ENCODE peak calls at places on chromosomes 5 and 9, in ten cellular contexts. One of them, this sample, is unnamed.
A peak's percentile ranks its signal among the peaks of the same experiment; 100 is the strongest.

GRCh38 chr5:77181596-77182304 is 28.7 kb upstream of the PDE8B start:
- DNase-seq in H9: no peak
- DNase-seq in nephron progenitor cell: peak; percentile 30
- DNase-seq in cardiac fibroblast: no peak
- DNase-seq in sigmoid colon: no peak
- DNase-seq in lower leg skin: no peak
- DNase-seq in transverse colon: no peak
- DNase-seq in A549: no peak
- DNase-seq in epithelial cell of esophagus: no peak
- DNase-seq in stomach: no peak
- DNase-seq in this sample: no peak

GRCh38 chr9:5510360-5510931 is at the start of gene PDCD1LG2:
- DNase-seq in lower leg skin: no peak
- DNase-seq in stomach: no peak
- DNase-seq in sigmoid colon: no peak
- DNase-seq in cardiac fibroblast: peak; percentile 88
- DNase-seq in transverse colon: no peak
- DNase-seq in epithelial cell of esophagus: peak; percentile 79
- DNase-seq in A549: no peak
- DNase-seq in nephron progenitor cell: no peak
- DNase-seq in H9: no peak
- DNase-seq in this sample: no peak

GRCh38 chr5:156896545-156896944 is 46.5 kb downstream of the PPP1R2B start:
- DNase-seq in nephron progenitor cell: no peak
- DNase-seq in cardiac fibroblast: no peak
- DNase-seq in H9: no peak
- DNase-seq in epithelial cell of esophagus: peak; percentile 19
- DNase-seq in A549: no peak
- DNase-seq in transverse colon: no peak
- DNase-seq in sigmoid colon: no peak
- DNase-seq in lower leg skin: no peak
- DNase-seq in stomach: no peak
- DNase-seq in this sample: no peak

GRCh38 chr5:176901260-176902101 is 2.3 kb upstream of the HK3 start:
- DNase-seq in lower leg skin: no peak
- DNase-seq in transverse colon: no peak
- DNase-seq in sigmoid colon: peak; percentile 43
- DNase-seq in stomach: no peak
- DNase-seq in nephron progenitor cell: no peak
- DNase-seq in H9: no peak
- DNase-seq in epithelial cell of esophagus: peak; percentile 53
- DNase-seq in cardiac fibroblast: peak; percentile 8
- DNase-seq in A549: no peak
- DNase-seq in this sample: no peak

GRCh38 chr5:136420168-136420916 is 55.0 kb upstream of the TRPC7 start:
- DNase-seq in transverse colon: no peak
- DNase-seq in epithelial cell of esophagus: no peak
- DNase-seq in A549: no peak
- DNase-seq in cardiac fibroblast: no peak
- DNase-seq in nephron progenitor cell: peak; percentile 66
- DNase-seq in lower leg skin: no peak
- DNase-seq in sigmoid colon: no peak
- DNase-seq in H9: no peak
- DNase-seq in stomach: no peak
- DNase-seq in this sample: no peak

GRCh38 chr5:170464280-170465127 is 39.3 kb upstream of the KCNIP1 start:
- DNase-seq in sigmoid colon: no peak
- DNase-seq in lower leg skin: no peak
- DNase-seq in H9: no peak
- DNase-seq in stomach: no peak
- DNase-seq in epithelial cell of esophagus: no peak
- DNase-seq in transverse colon: no peak
- DNase-seq in nephron progenitor cell: no peak
- DNase-seq in cardiac fibroblast: no peak
- DNase-seq in A549: no peak
- DNase-seq in this sample: no peak

GRCh38 chr5:179345429-179346321 is at the start of gene ADAMTS2:
- DNase-seq in epithelial cell of esophagus: no peak
- DNase-seq in nephron progenitor cell: peak; percentile 82
- DNase-seq in sigmoid colon: peak; percentile 88
- DNase-seq in A549: no peak
- DNase-seq in lower leg skin: no peak
- DNase-seq in transverse colon: peak; percentile 50
- DNase-seq in H9: peak; percentile 72
- DNase-seq in stomach: peak; percentile 30
- DNase-seq in cardiac fibroblast: peak; percentile 56
- DNase-seq in this sample: peak; percentile 46

GRCh38 chr5:79416499-79416898 is 97.4 kb downstream of the HOMER1 start:
- DNase-seq in epithelial cell of esophagus: no peak
- DNase-seq in nephron progenitor cell: no peak
- DNase-seq in transverse colon: peak; percentile 31
- DNase-seq in sigmoid colon: peak; percentile 66
- DNase-seq in H9: no peak
- DNase-seq in cardiac fibroblast: no peak
- DNase-seq in stomach: no peak
- DNase-seq in lower leg skin: no peak
- DNase-seq in A549: no peak
- DNase-seq in this sample: no peak

GRCh38 chr5:154628685-154629084 is 126.5 kb upstream of the LARP1 start:
- DNase-seq in lower leg skin: no peak
- DNase-seq in cardiac fibroblast: no peak
- DNase-seq in H9: no peak
- DNase-seq in A549: no peak
- DNase-seq in stomach: no peak
- DNase-seq in epithelial cell of esophagus: no peak
- DNase-seq in transverse colon: no peak
- DNase-seq in sigmoid colon: no peak
- DNase-seq in nephron progenitor cell: no peak
- DNase-seq in this sample: no peak

GRCh38 chr5:30401479-30402058 is 791.9 kb upstream of the CDH6 start:
- DNase-seq in sigmoid colon: no peak
- DNase-seq in cardiac fibroblast: peak; percentile 63
- DNase-seq in stomach: peak; percentile 34
- DNase-seq in lower leg skin: no peak
- DNase-seq in nephron progenitor cell: peak; percentile 55
- DNase-seq in transverse colon: peak; percentile 9
- DNase-seq in H9: peak; percentile 43
- DNase-seq in A549: no peak
- DNase-seq in epithelial cell of esophagus: peak; percentile 60
- DNase-seq in this sample: no peak

GRCh38 chr5:77797133-77797532 is 21.0 kb upstream of the TBCA start:
- DNase-seq in stomach: no peak
- DNase-seq in H9: no peak
- DNase-seq in lower leg skin: no peak
- DNase-seq in cardiac fibroblast: no peak
- DNase-seq in A549: no peak
- DNase-seq in transverse colon: no peak
- DNase-seq in nephron progenitor cell: no peak
- DNase-seq in epithelial cell of esophagus: no peak
- DNase-seq in sigmoid colon: no peak
- DNase-seq in this sample: no peak

GRCh38 chr5:172434246-172434645 is 20.1 kb downstream of the SH3PXD2B start:
- DNase-seq in nephron progenitor cell: no peak
- DNase-seq in cardiac fibroblast: no peak
- DNase-seq in H9: no peak
- DNase-seq in epithelial cell of esophagus: no peak
- DNase-seq in A549: no peak
- DNase-seq in transverse colon: no peak
- DNase-seq in stomach: no peak
- DNase-seq in sigmoid colon: no peak
- DNase-seq in lower leg skin: no peak
- DNase-seq in this sample: no peak

GRCh38 chr5:136155769-136156168 is 23.1 kb downstream of the SMAD5 start:
- DNase-seq in A549: no peak
- DNase-seq in nephron progenitor cell: no peak
- DNase-seq in cardiac fibroblast: peak; percentile 58
- DNase-seq in epithelial cell of esophagus: peak; percentile 74
- DNase-seq in transverse colon: no peak
- DNase-seq in stomach: no peak
- DNase-seq in sigmoid colon: no peak
- DNase-seq in lower leg skin: no peak
- DNase-seq in H9: no peak
- DNase-seq in this sample: no peak

GRCh38 chr5:5492087-5492933 is 69.8 kb downstream of the ICE1 start:
- DNase-seq in transverse colon: peak; percentile 17
- DNase-seq in epithelial cell of esophagus: peak; percentile 67
- DNase-seq in lower leg skin: no peak
- DNase-seq in sigmoid colon: no peak
- DNase-seq in A549: peak; percentile 44
- DNase-seq in H9: peak; percentile 50
- DNase-seq in stomach: no peak
- DNase-seq in cardiac fibroblast: peak; percentile 78
- DNase-seq in nephron progenitor cell: peak; percentile 33
- DNase-seq in this sample: no peak

GRCh38 chr9:115593587-115594091 is 475.7 kb upstream of the TNC start:
- DNase-seq in H9: peak; percentile 36
- DNase-seq in cardiac fibroblast: peak; percentile 84
- DNase-seq in nephron progenitor cell: peak; percentile 25
- DNase-seq in lower leg skin: no peak
- DNase-seq in sigmoid colon: no peak
- DNase-seq in epithelial cell of esophagus: peak; percentile 45
- DNase-seq in stomach: no peak
- DNase-seq in A549: peak; percentile 51
- DNase-seq in transverse colon: no peak
- DNase-seq in this sample: no peak

GRCh38 chr9:1505489-1505888 is 455.3 kb downstream of the DMRT2 start:
- DNase-seq in cardiac fibroblast: no peak
- DNase-seq in H9: no peak
- DNase-seq in nephron progenitor cell: no peak
- DNase-seq in sigmoid colon: no peak
- DNase-seq in stomach: no peak
- DNase-seq in epithelial cell of esophagus: no peak
- DNase-seq in lower leg skin: no peak
- DNase-seq in transverse colon: no peak
- DNase-seq in A549: no peak
- DNase-seq in this sample: no peak

DNA sequence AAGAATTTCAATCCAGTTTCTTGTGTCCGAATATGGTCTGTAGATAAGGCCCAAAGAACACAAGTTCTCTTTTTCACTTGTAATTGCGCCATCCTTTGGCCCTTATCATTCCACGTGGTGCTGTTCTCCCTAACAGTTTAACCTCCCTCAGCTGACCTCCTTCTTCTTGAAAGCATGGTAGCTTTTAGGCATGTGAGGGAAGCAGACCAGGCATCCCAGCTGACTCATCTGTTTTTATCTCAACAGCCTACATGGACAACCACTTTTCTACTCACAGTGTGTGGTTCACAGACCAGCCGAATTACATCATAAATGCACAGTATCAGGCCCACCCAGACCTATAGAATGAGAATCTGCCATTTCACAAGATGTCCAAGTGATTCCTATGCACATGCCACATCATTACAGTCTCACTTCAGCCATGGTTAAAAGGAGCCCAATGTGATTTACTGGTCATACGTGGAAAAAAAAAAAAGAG is 26.9 kb upstream of the PLIN2 start:
- DNase-seq in lower leg skin: peak; percentile 76
- DNase-seq in nephron progenitor cell: no peak
- DNase-seq in H9: no peak
- DNase-seq in stomach: no peak
- DNase-seq in A549: no peak
- DNase-seq in cardiac fibroblast: peak; percentile 92
- DNase-seq in sigmoid colon: peak; percentile 76
- DNase-seq in transverse colon: no peak
- DNase-seq in epithelial cell of esophagus: peak; percentile 27
- DNase-seq in this sample: no peak
- TF ChIP-seq CTCF in lower leg skin: no peak
- TF ChIP-seq CTCF in nephron progenitor cell: no peak
- TF ChIP-seq CTCF in H9: no peak
- TF ChIP-seq CTCF in stomach: no peak
- TF ChIP-seq CTCF in A549: no peak
- TF ChIP-seq CTCF in cardiac fibroblast: no peak
- TF ChIP-seq CTCF in sigmoid colon: no peak
- TF ChIP-seq CTCF in transverse colon: no peak
- TF ChIP-seq CTCF in epithelial cell of esophagus: no peak
- TF ChIP-seq CTCF in this sample: no peak

DNA sequence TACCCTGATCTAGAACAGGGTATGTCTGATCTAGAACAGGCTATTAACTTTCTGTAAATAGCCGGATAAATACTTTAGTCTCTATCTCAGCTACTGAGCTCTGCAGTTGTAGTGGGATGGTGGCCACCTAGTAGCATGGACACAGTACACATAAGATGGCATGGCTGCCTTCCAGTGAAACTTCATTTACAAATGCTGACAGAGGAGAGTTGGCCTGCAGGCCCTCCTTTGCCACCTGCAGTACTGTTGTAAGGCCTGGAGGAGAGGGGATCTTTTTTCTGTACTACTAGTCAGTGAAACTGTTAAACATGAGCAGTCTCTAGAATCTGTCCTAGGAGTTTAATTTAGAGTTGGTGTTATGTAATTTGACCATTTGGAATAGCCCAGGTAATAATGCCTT is 86.0 kb downstream of the TRIO start:
- DNase-seq in H9: no peak
- DNase-seq in cardiac fibroblast: no peak
- DNase-seq in sigmoid colon: no peak
- DNase-seq in stomach: no peak
- DNase-seq in A549: no peak
- DNase-seq in nephron progenitor cell: no peak
- DNase-seq in lower leg skin: no peak
- DNase-seq in transverse colon: no peak
- DNase-seq in epithelial cell of esophagus: no peak
- DNase-seq in this sample: no peak
- TF ChIP-seq CTCF in H9: no peak
- TF ChIP-seq CTCF in cardiac fibroblast: no peak
- TF ChIP-seq CTCF in sigmoid colon: no peak
- TF ChIP-seq CTCF in stomach: no peak
- TF ChIP-seq CTCF in A549: no peak
- TF ChIP-seq CTCF in nephron progenitor cell: no peak
- TF ChIP-seq CTCF in lower leg skin: no peak
- TF ChIP-seq CTCF in transverse colon: no peak
- TF ChIP-seq CTCF in epithelial cell of esophagus: no peak
- TF ChIP-seq CTCF in this sample: no peak

GRCh38 chr5:65192326-65192725 is 289.4 kb downstream of the ADAMTS6 start:
- DNase-seq in sigmoid colon: no peak
- DNase-seq in H9: no peak
- DNase-seq in lower leg skin: no peak
- DNase-seq in transverse colon: no peak
- DNase-seq in stomach: no peak
- DNase-seq in epithelial cell of esophagus: no peak
- DNase-seq in cardiac fibroblast: peak; percentile 46
- DNase-seq in nephron progenitor cell: no peak
- DNase-seq in A549: no peak
- DNase-seq in this sample: no peak
- TF ChIP-seq CTCF in sigmoid colon: no peak
- TF ChIP-seq CTCF in H9: no peak
- TF ChIP-seq CTCF in lower leg skin: no peak
- TF ChIP-seq CTCF in transverse colon: no peak
- TF ChIP-seq CTCF in stomach: no peak
- TF ChIP-seq CTCF in epithelial cell of esophagus: no peak
- TF ChIP-seq CTCF in cardiac fibroblast: no peak
- TF ChIP-seq CTCF in nephron progenitor cell: no peak
- TF ChIP-seq CTCF in A549: no peak
- TF ChIP-seq CTCF in this sample: no peak

DNA sequence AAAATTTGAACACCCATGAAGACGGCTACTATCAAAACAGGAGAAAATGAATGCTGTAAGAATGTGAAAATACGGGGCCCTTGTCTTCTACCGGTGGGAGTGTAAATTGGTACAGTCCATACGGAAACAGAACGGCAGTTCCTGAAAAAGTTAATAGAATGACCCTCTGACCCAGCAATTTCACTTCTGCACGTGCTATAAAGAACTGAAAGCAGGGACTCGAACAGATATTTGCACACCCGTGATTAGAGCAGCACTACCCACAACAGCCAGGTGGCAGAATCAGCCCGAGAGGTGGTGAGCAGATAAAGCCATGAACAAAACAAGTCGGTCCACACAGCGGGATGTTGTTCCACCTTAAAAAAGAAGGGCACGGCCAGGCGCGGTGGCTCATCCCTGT is 22.6 kb upstream of the SLC12A7 start:
- DNase-seq in sigmoid colon: no peak
- DNase-seq in A549: no peak
- DNase-seq in epithelial cell of esophagus: no peak
- DNase-seq in stomach: peak; percentile 77
- DNase-seq in H9: no peak
- DNase-seq in lower leg skin: no peak
- DNase-seq in transverse colon: no peak
- DNase-seq in cardiac fibroblast: no peak
- DNase-seq in nephron progenitor cell: no peak
- DNase-seq in this sample: no peak
- TF ChIP-seq CTCF in sigmoid colon: no peak
- TF ChIP-seq CTCF in A549: no peak
- TF ChIP-seq CTCF in epithelial cell of esophagus: peak; percentile 27
- TF ChIP-seq CTCF in stomach: peak; percentile 33
- TF ChIP-seq CTCF in H9: peak; percentile 27
- TF ChIP-seq CTCF in lower leg skin: no peak
- TF ChIP-seq CTCF in transverse colon: peak; percentile 61
- TF ChIP-seq CTCF in cardiac fibroblast: no peak
- TF ChIP-seq CTCF in nephron progenitor cell: no peak
- TF ChIP-seq CTCF in this sample: peak; percentile 19